ENCODE peak calls at places on chromosome 15, in ten cellular contexts. Y is heart left ventricle, E is PC-3, U is psoas muscle, I is hepatocyte, V is cardiac fibroblast, A is vagina, M is fibroblast of lung, X is choroid plexus epithelial cell, L is GM23338. N is an unnamed sample.

GRCh38 chr15:42154576-42155355 is 1.7 kb downstream of the PLA2G4F start:
- DNase-seq in M (no peak), X (no peak), Y (no peak), I (no peak), L (no peak), A (no peak), V (no peak), U (no peak), E (no peak), N (no peak)

GRCh38 chr15:42108189-42108588 is 13.8 kb upstream of the PLA2G4D start:
- DNase-seq in Y (no peak), A (no peak), L (no peak), V (no peak), E (no peak), U (no peak), X (peak), I (no peak), M (no peak), N (no peak)

GRCh38 chr15:31238906-31239305 is 87.7 kb upstream of the KLF13 start:
- DNase-seq in A (no peak), I (no peak), U (no peak), V (no peak), L (no peak), X (no peak), Y (no peak), E (no peak), M (no peak), N (no peak)

GRCh38 chr15:80588801-80589200 is 106.3 kb upstream of the ABHD17C start:
- DNase-seq in Y (no peak), X (peak), L (no peak), M (peak), A (no peak), E (peak), V (peak), U (no peak), I (peak), N (peak)

GRCh38 chr15:76577879-76578512 is 241.4 kb downstream of the ISL2 start:
- DNase-seq in M (no peak), L (no peak), V (no peak), E (no peak), I (no peak), Y (no peak), X (no peak), U (no peak), A (no peak), N (no peak)

GRCh38 chr15:52180851-52181450 is 10.2 kb downstream of the GNB5 start:
- DNase-seq in X (no peak), Y (no peak), L (no peak), E (no peak), A (no peak), I (no peak), M (no peak), V (no peak), U (no peak), N (no peak)

GRCh38 chr15:25372298-25372697 is 66.5 kb downstream of the UBE3A start:
- DNase-seq in L (no peak), X (peak), U (no peak), E (peak), V (peak), A (no peak), Y (no peak), I (no peak), M (peak), N (no peak)

GRCh38 chr15:55334997-55335396 is 16.0 kb downstream of the PIGB start:
- DNase-seq in V (peak), Y (no peak), E (peak), I (no peak), A (no peak), X (peak), U (no peak), M (peak), L (no peak), N (no peak)

GRCh38 chr15:92098869-92099268 is 245.4 kb downstream of the SLCO3A1 start:
- DNase-seq in Y (peak), X (no peak), M (no peak), L (peak), I (no peak), E (no peak), V (no peak), U (no peak), A (no peak), N (no peak)

GRCh38 chr15:48825075-48825474 is 14.2 kb upstream of the CEP152 start:
- DNase-seq in A (no peak), L (no peak), U (no peak), M (no peak), I (no peak), X (no peak), V (no peak), E (no peak), Y (no peak), N (no peak)

GRCh38 chr15:66298803-66299251 is 5.5 kb downstream of the DIS3L start:
- DNase-seq in A (no peak), M (no peak), I (peak), X (no peak), E (no peak), V (no peak), L (no peak), Y (no peak), U (no peak), N (no peak)

GRCh38 chr15:56199038-56199437 is 44.6 kb downstream of the RFX7 start:
- DNase-seq in V (no peak), X (no peak), Y (no peak), M (no peak), E (peak), U (no peak), L (no peak), I (no peak), A (no peak), N (no peak)

GRCh38 chr15:52788099-52788986 is 1.8 kb downstream of the ONECUT1 start:
- DNase-seq in Y (no peak), X (no peak), A (no peak), M (no peak), V (no peak), L (peak), I (no peak), E (no peak), U (no peak), N (no peak)

GRCh38 chr15:44194397-44195150 is 497 bp downstream of the FRMD5 start:
- DNase-seq in A (no peak), U (peak), Y (no peak), V (peak), L (no peak), E (peak), X (peak), I (peak), M (peak), N (peak)

GRCh38 chr15:80567721-80568157 is 127.4 kb upstream of the ABHD17C start:
- DNase-seq in M (peak), A (no peak), X (peak), L (peak), I (peak), Y (peak), V (peak), U (no peak), E (peak), N (peak)

GRCh38 chr15:78937132-78937739 is 7.6 kb downstream of the CTSH start:
- DNase-seq in M (no peak), I (no peak), Y (peak), U (no peak), X (peak), A (no peak), L (no peak), V (peak), E (no peak), N (no peak)

GRCh38 chr15:94400521-94401290 is 169.3 kb downstream of the MCTP2 start:
- DNase-seq in A (no peak), Y (no peak), V (no peak), M (no peak), U (no peak), X (no peak), E (no peak), L (peak), I (no peak), N (no peak)

GRCh38 chr15:91032919-91033803 is 10.8 kb upstream of the VPS33B start:
- DNase-seq in M (peak), A (no peak), I (peak), Y (peak), X (peak), L (peak), U (peak), E (peak), V (peak), N (no peak)

GRCh38 chr15:58840048-58840447 is 68.9 kb downstream of the MINDY2 start:
- DNase-seq in X (peak), A (no peak), M (peak), L (no peak), E (peak), I (no peak), Y (no peak), V (peak), U (no peak), N (no peak)

GRCh38 chr15:42891569-42891968 is 29.0 kb downstream of the TTBK2 start:
- DNase-seq in L (no peak), X (peak), U (no peak), E (peak), Y (no peak), A (no peak), M (peak), I (no peak), V (peak), N (no peak)

GRCh38 chr15:58864602-58865419 is 68.7 kb downstream of the SLTM start:
- DNase-seq in X (peak), L (peak), U (peak), V (peak), E (no peak), A (no peak), I (peak), M (peak), Y (peak), N (no peak)

GRCh38 chr15:23857028-23857641 is 170.0 kb upstream of the NDN start:
- DNase-seq in X (peak), I (peak), L (peak), U (peak), M (peak), A (no peak), V (peak), E (peak), Y (peak), N (peak)

GRCh38 chr15:89136818-89137772 is 48.8 kb downstream of the ABHD2 start:
- DNase-seq in M (no peak), I (no peak), L (no peak), E (no peak), V (peak), Y (peak), A (no peak), X (no peak), U (no peak), N (no peak)

GRCh38 chr15:49492834-49493233 is 69.8 kb downstream of the FGF7 start:
- DNase-seq in E (peak), I (no peak), L (no peak), M (peak), X (peak), U (no peak), A (no peak), V (peak), Y (no peak), N (no peak)

GRCh38 chr15:41607033-41607432 is 48.0 kb downstream of the TYRO3 start:
- DNase-seq in M (peak), I (peak), A (no peak), X (peak), Y (no peak), L (no peak), V (peak), U (no peak), E (peak), N (peak)

GRCh38 chr15:42760759-42761158 is 23.8 kb upstream of the CDAN1 start:
- DNase-seq in V (no peak), L (no peak), E (no peak), I (no peak), A (no peak), U (no peak), Y (no peak), X (no peak), M (no peak), N (no peak)

GRCh38 chr15:41235929-41236328 is 4.9 kb downstream of the CHP1 start:
- DNase-seq in U (no peak), Y (no peak), V (no peak), L (no peak), X (no peak), M (no peak), A (no peak), E (no peak), I (no peak), N (no peak)

GRCh38 chr15:37518436-37518835 is 416.0 kb upstream of the TMCO5A start:
- DNase-seq in V (no peak), U (no peak), X (no peak), E (no peak), M (no peak), I (no peak), A (no peak), Y (no peak), L (no peak), N (no peak)

GRCh38 chr15:87121357-87121756 is 1041.7 kb downstream of the AGBL1 start:
- DNase-seq in E (peak), A (no peak), Y (no peak), V (peak), M (peak), I (no peak), X (no peak), L (no peak), U (no peak), N (no peak)

DNA sequence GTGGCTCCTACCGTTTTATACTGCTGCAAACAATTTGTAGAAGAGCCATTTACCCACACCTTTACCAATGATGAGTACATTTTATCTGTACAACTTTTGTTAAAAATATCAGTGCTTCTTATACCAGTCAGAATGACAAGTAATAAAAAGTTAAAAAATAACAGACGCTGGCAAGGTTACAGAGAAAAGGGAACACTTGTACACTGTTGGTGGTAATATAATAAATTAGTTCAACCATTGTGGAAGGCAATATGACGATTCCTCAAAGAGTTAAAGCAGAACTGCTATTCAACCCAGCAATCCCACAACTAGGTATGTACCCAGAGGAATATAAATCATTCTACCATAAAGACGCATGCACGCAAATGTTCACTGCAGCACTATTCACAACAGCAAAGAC is 51.9 kb downstream of the ARRDC4 start:
- DNase-seq in I (no peak), Y (no peak), M (no peak), X (no peak), E (no peak), V (no peak), L (no peak), A (no peak), U (no peak), N (no peak)
- TF ChIP-seq CTCF in I (no peak), Y (no peak), M (no peak), X (no peak), E (no peak), V (no peak), L (no peak), A (no peak), U (no peak), N (no peak)

GRCh38 chr15:85625856-85626255 is 168.9 kb downstream of the KLHL25 start:
- DNase-seq in M (peak), E (no peak), X (peak), L (no peak), A (no peak), Y (no peak), V (peak), U (no peak), I (no peak), N (peak)
- H3K4me3 ChIP-seq in M (no peak), E (no peak), X (no peak), L (no peak), A (no peak), Y (no peak), V (no peak), U (no peak), I (no peak), N (no peak)

DNA sequence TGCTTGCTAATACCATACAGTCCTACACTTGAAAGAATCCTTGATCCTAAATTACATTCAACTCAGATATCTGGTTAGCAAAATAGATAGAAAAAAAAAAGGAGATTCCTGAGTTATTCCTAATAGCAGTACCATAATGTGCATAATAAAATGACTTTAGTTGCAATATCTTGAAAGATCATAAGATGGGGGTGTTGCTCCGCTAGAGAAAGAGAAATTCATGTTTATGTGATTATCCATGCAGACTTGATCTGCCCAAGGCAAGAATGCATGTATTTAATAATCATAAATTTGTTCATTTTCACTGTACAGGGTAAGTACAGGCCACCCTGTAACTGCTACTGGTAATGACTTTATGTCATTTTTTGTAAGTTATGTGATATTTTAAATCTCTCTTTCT is 84.7 kb downstream of the HCN4 start:
- DNase-seq in Y (no peak), E (peak), V (peak), M (peak), L (no peak), U (no peak), I (no peak), X (peak), A (no peak), N (peak)
- TF ChIP-seq CTCF in Y (no peak), E (peak), V (peak), M (peak), L (no peak), U (peak), I (peak), X (peak), A (no peak), N (peak)

GRCh38 chr15:69085325-69086081 is 71.0 kb downstream of the NOX5 start:
- DNase-seq in L (no peak), E (no peak), A (no peak), V (no peak), X (no peak), M (no peak), Y (no peak), I (no peak), U (no peak), N (no peak)
- H3K4me3 ChIP-seq in L (no peak), E (no peak), A (no peak), V (no peak), X (no peak), M (no peak), Y (no peak), I (no peak), U (no peak), N (no peak)

DNA sequence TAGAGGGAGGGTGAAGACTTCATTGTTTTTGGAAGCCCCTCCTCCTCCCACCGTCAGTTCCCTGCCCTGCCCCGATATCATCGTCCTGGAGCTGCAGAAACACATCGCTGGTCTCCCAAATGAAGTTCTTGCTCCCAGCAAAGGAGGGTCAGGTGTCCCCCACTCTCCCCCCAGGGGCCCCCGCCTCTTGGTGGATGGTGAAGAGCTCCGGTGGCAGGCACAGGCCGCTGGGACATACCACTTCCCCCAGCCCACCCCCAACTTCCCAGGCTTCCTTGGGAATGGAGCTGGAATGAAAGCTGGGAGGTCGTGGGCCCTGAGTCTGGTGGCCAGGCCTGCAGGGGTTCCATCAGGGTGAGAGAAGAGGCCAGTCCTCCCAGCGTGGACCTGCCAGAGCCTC is 137.7 kb downstream of the CHSY1 start:
- DNase-seq in L (no peak), M (no peak), A (no peak), I (no peak), U (no peak), X (no peak), V (no peak), E (no peak), Y (no peak), N (no peak)
- TF ChIP-seq CTCF in L (no peak), M (no peak), A (no peak), I (no peak), U (no peak), X (no peak), V (no peak), E (no peak), Y (no peak), N (no peak)

GRCh38 chr15:85457392-85457968 is 77.1 kb downstream of the AKAP13 start:
- DNase-seq in V (no peak), U (no peak), A (no peak), I (no peak), X (no peak), L (no peak), M (no peak), Y (no peak), E (peak), N (no peak)
- H3K4me3 ChIP-seq in V (no peak), U (no peak), A (no peak), I (no peak), X (no peak), L (no peak), M (no peak), Y (no peak), E (no peak), N (no peak)